ENCODE peak calls at places on chromosomes 6 and 20, in eight cellular contexts. One of them, this sample, is unnamed.

GRCh38 chr6:4615891-4616290 is 160.3 kb upstream of the CDYL start:
- DNase-seq in Caki2: no peak
- DNase-seq in dorsolateral prefrontal cortex: no peak
- DNase-seq in stimulated activated CD8-positive, alpha-beta memory T cell treated with anti-CD3 and anti-CD28 coated beads, Interleukin-2, amount 100 ng/mL, for 48 hours: no peak
- DNase-seq in HFF-Myc: no peak
- DNase-seq in HFFc6: no peak
- DNase-seq in epithelial cell of esophagus: no peak
- DNase-seq in lung: no peak
- DNase-seq in this sample: no peak

GRCh38 chr20:25318471-25319240 is 70.8 kb downstream of the PYGB start:
- DNase-seq in stimulated activated CD8-positive, alpha-beta memory T cell treated with anti-CD3 and anti-CD28 coated beads, Interleukin-2, amount 100 ng/mL, for 48 hours: no peak
- DNase-seq in dorsolateral prefrontal cortex: no peak
- DNase-seq in HFFc6: no peak
- DNase-seq in Caki2: no peak
- DNase-seq in HFF-Myc: no peak
- DNase-seq in lung: no peak
- DNase-seq in epithelial cell of esophagus: no peak
- DNase-seq in this sample: no peak

GRCh38 chr6:28443112-28443773 is at the start of gene ZSCAN23:
- DNase-seq in lung: peak
- DNase-seq in HFF-Myc: peak
- DNase-seq in dorsolateral prefrontal cortex: peak
- DNase-seq in HFFc6: peak
- DNase-seq in stimulated activated CD8-positive, alpha-beta memory T cell treated with anti-CD3 and anti-CD28 coated beads, Interleukin-2, amount 100 ng/mL, for 48 hours: peak
- DNase-seq in epithelial cell of esophagus: peak
- DNase-seq in Caki2: peak
- DNase-seq in this sample: peak

GRCh38 chr6:132491303-132491702 is 21.6 kb downstream of the STX7 start:
- DNase-seq in HFF-Myc: no peak
- DNase-seq in lung: no peak
- DNase-seq in Caki2: no peak
- DNase-seq in epithelial cell of esophagus: peak
- DNase-seq in HFFc6: peak
- DNase-seq in stimulated activated CD8-positive, alpha-beta memory T cell treated with anti-CD3 and anti-CD28 coated beads, Interleukin-2, amount 100 ng/mL, for 48 hours: no peak
- DNase-seq in dorsolateral prefrontal cortex: no peak
- DNase-seq in this sample: no peak

GRCh38 chr6:146041282-146041681 is 12.4 kb downstream of the GRM1 start:
- DNase-seq in epithelial cell of esophagus: peak
- DNase-seq in Caki2: peak
- DNase-seq in lung: no peak
- DNase-seq in stimulated activated CD8-positive, alpha-beta memory T cell treated with anti-CD3 and anti-CD28 coated beads, Interleukin-2, amount 100 ng/mL, for 48 hours: no peak
- DNase-seq in dorsolateral prefrontal cortex: no peak
- DNase-seq in HFF-Myc: peak
- DNase-seq in HFFc6: no peak
- DNase-seq in this sample: peak

GRCh38 chr6:74343804-74344203 is 647.8 kb downstream of the CD109 start:
- DNase-seq in lung: no peak
- DNase-seq in HFF-Myc: no peak
- DNase-seq in dorsolateral prefrontal cortex: no peak
- DNase-seq in stimulated activated CD8-positive, alpha-beta memory T cell treated with anti-CD3 and anti-CD28 coated beads, Interleukin-2, amount 100 ng/mL, for 48 hours: no peak
- DNase-seq in Caki2: no peak
- DNase-seq in epithelial cell of esophagus: peak
- DNase-seq in HFFc6: peak
- DNase-seq in this sample: peak

GRCh38 chr20:59002874-59003399 is 4.1 kb downstream of the CTSZ start:
- DNase-seq in HFF-Myc: no peak
- DNase-seq in lung: no peak
- DNase-seq in Caki2: no peak
- DNase-seq in HFFc6: no peak
- DNase-seq in epithelial cell of esophagus: no peak
- DNase-seq in stimulated activated CD8-positive, alpha-beta memory T cell treated with anti-CD3 and anti-CD28 coated beads, Interleukin-2, amount 100 ng/mL, for 48 hours: no peak
- DNase-seq in dorsolateral prefrontal cortex: no peak
- DNase-seq in this sample: no peak

GRCh38 chr20:45100563-45101245 is at the start of gene KCNS1:
- DNase-seq in epithelial cell of esophagus: peak
- DNase-seq in dorsolateral prefrontal cortex: no peak
- DNase-seq in lung: no peak
- DNase-seq in HFFc6: no peak
- DNase-seq in stimulated activated CD8-positive, alpha-beta memory T cell treated with anti-CD3 and anti-CD28 coated beads, Interleukin-2, amount 100 ng/mL, for 48 hours: no peak
- DNase-seq in HFF-Myc: no peak
- DNase-seq in Caki2: no peak
- DNase-seq in this sample: no peak

GRCh38 chr20:63145156-63145555 is 70.8 kb downstream of the YTHDF1 start:
- DNase-seq in lung: no peak
- DNase-seq in HFFc6: no peak
- DNase-seq in dorsolateral prefrontal cortex: no peak
- DNase-seq in epithelial cell of esophagus: peak
- DNase-seq in stimulated activated CD8-positive, alpha-beta memory T cell treated with anti-CD3 and anti-CD28 coated beads, Interleukin-2, amount 100 ng/mL, for 48 hours: no peak
- DNase-seq in HFF-Myc: no peak
- DNase-seq in Caki2: no peak
- DNase-seq in this sample: no peak

GRCh38 chr20:37200926-37201826 is 21.8 kb upstream of the MROH8 start:
- DNase-seq in stimulated activated CD8-positive, alpha-beta memory T cell treated with anti-CD3 and anti-CD28 coated beads, Interleukin-2, amount 100 ng/mL, for 48 hours: no peak
- DNase-seq in epithelial cell of esophagus: no peak
- DNase-seq in lung: no peak
- DNase-seq in HFFc6: no peak
- DNase-seq in Caki2: no peak
- DNase-seq in HFF-Myc: no peak
- DNase-seq in dorsolateral prefrontal cortex: no peak
- DNase-seq in this sample: no peak

GRCh38 chr6:32146287-32146686 is 5.5 kb downstream of the PRRT1 start:
- DNase-seq in HFF-Myc: no peak
- DNase-seq in epithelial cell of esophagus: peak
- DNase-seq in lung: no peak
- DNase-seq in stimulated activated CD8-positive, alpha-beta memory T cell treated with anti-CD3 and anti-CD28 coated beads, Interleukin-2, amount 100 ng/mL, for 48 hours: no peak
- DNase-seq in dorsolateral prefrontal cortex: no peak
- DNase-seq in HFFc6: no peak
- DNase-seq in Caki2: no peak
- DNase-seq in this sample: no peak

GRCh38 chr6:147418523-147418922 is 90.0 kb upstream of the SAMD5 start:
- DNase-seq in dorsolateral prefrontal cortex: no peak
- DNase-seq in stimulated activated CD8-positive, alpha-beta memory T cell treated with anti-CD3 and anti-CD28 coated beads, Interleukin-2, amount 100 ng/mL, for 48 hours: no peak
- DNase-seq in Caki2: no peak
- DNase-seq in HFF-Myc: no peak
- DNase-seq in epithelial cell of esophagus: peak
- DNase-seq in HFFc6: no peak
- DNase-seq in lung: no peak
- DNase-seq in this sample: no peak

GRCh38 chr20:61050491-61050890 is 201.6 kb upstream of the CDH4 start:
- DNase-seq in lung: no peak
- DNase-seq in HFF-Myc: no peak
- DNase-seq in dorsolateral prefrontal cortex: no peak
- DNase-seq in stimulated activated CD8-positive, alpha-beta memory T cell treated with anti-CD3 and anti-CD28 coated beads, Interleukin-2, amount 100 ng/mL, for 48 hours: no peak
- DNase-seq in epithelial cell of esophagus: no peak
- DNase-seq in HFFc6: no peak
- DNase-seq in Caki2: no peak
- DNase-seq in this sample: no peak

GRCh38 chr6:68333444-68333843 is 301.6 kb upstream of the ADGRB3 start:
- DNase-seq in dorsolateral prefrontal cortex: no peak
- DNase-seq in HFFc6: no peak
- DNase-seq in lung: no peak
- DNase-seq in epithelial cell of esophagus: no peak
- DNase-seq in HFF-Myc: no peak
- DNase-seq in Caki2: no peak
- DNase-seq in stimulated activated CD8-positive, alpha-beta memory T cell treated with anti-CD3 and anti-CD28 coated beads, Interleukin-2, amount 100 ng/mL, for 48 hours: no peak
- DNase-seq in this sample: no peak

GRCh38 chr20:44644384-44645131 is 6.9 kb downstream of the ADA start:
- DNase-seq in Caki2: no peak
- DNase-seq in stimulated activated CD8-positive, alpha-beta memory T cell treated with anti-CD3 and anti-CD28 coated beads, Interleukin-2, amount 100 ng/mL, for 48 hours: no peak
- DNase-seq in lung: no peak
- DNase-seq in HFF-Myc: no peak
- DNase-seq in dorsolateral prefrontal cortex: no peak
- DNase-seq in epithelial cell of esophagus: no peak
- DNase-seq in HFFc6: no peak
- DNase-seq in this sample: no peak

GRCh38 chr6:1461207-1461606 is 71.8 kb downstream of the FOXF2 start:
- DNase-seq in stimulated activated CD8-positive, alpha-beta memory T cell treated with anti-CD3 and anti-CD28 coated beads, Interleukin-2, amount 100 ng/mL, for 48 hours: no peak
- DNase-seq in lung: no peak
- DNase-seq in Caki2: no peak
- DNase-seq in epithelial cell of esophagus: peak
- DNase-seq in HFFc6: peak
- DNase-seq in dorsolateral prefrontal cortex: no peak
- DNase-seq in HFF-Myc: no peak
- DNase-seq in this sample: peak

GRCh38 chr6:149320745-149321240 is 3.3 kb downstream of the TAB2 start:
- DNase-seq in Caki2: no peak
- DNase-seq in epithelial cell of esophagus: no peak
- DNase-seq in stimulated activated CD8-positive, alpha-beta memory T cell treated with anti-CD3 and anti-CD28 coated beads, Interleukin-2, amount 100 ng/mL, for 48 hours: no peak
- DNase-seq in dorsolateral prefrontal cortex: no peak
- DNase-seq in lung: no peak
- DNase-seq in HFF-Myc: no peak
- DNase-seq in HFFc6: no peak
- DNase-seq in this sample: no peak

GRCh38 chr20:53736122-53736756 is 142.6 kb upstream of the ZNF217 start:
- DNase-seq in stimulated activated CD8-positive, alpha-beta memory T cell treated with anti-CD3 and anti-CD28 coated beads, Interleukin-2, amount 100 ng/mL, for 48 hours: no peak
- DNase-seq in epithelial cell of esophagus: peak
- DNase-seq in HFFc6: no peak
- DNase-seq in HFF-Myc: no peak
- DNase-seq in Caki2: no peak
- DNase-seq in dorsolateral prefrontal cortex: no peak
- DNase-seq in lung: no peak
- DNase-seq in this sample: no peak

GRCh38 chr6:46044876-46045617 is 29.4 kb upstream of the CLIC5 start:
- DNase-seq in epithelial cell of esophagus: peak
- DNase-seq in lung: peak
- DNase-seq in stimulated activated CD8-positive, alpha-beta memory T cell treated with anti-CD3 and anti-CD28 coated beads, Interleukin-2, amount 100 ng/mL, for 48 hours: peak
- DNase-seq in HFF-Myc: peak
- DNase-seq in Caki2: peak
- DNase-seq in dorsolateral prefrontal cortex: no peak
- DNase-seq in HFFc6: peak
- DNase-seq in this sample: peak

GRCh38 chr6:111487656-111488055 is 4.6 kb upstream of the REV3L start:
- DNase-seq in stimulated activated CD8-positive, alpha-beta memory T cell treated with anti-CD3 and anti-CD28 coated beads, Interleukin-2, amount 100 ng/mL, for 48 hours: no peak
- DNase-seq in HFF-Myc: no peak
- DNase-seq in HFFc6: peak
- DNase-seq in epithelial cell of esophagus: peak
- DNase-seq in lung: no peak
- DNase-seq in Caki2: peak
- DNase-seq in dorsolateral prefrontal cortex: no peak
- DNase-seq in this sample: peak

This sample was measured in ACHN.